ENCODE peak calls at places on chromosomes 6 and 20, in five cellular contexts. One of them, this sample, is unnamed.

GRCh38 chr20:23265226-23265625 is 85.4 kb upstream of the NXT1 start:
- DNase-seq in OCI-LY7: no peak
- DNase-seq in progenitor cell of endocrine pancreas: no peak
- DNase-seq in HL-60: no peak
- DNase-seq in suprapubic skin: no peak
- DNase-seq in this sample: no peak

GRCh38 chr6:132052096-132052495 is 100.9 kb upstream of the CCN2 start:
- DNase-seq in OCI-LY7: no peak
- DNase-seq in progenitor cell of endocrine pancreas: no peak
- DNase-seq in HL-60: no peak
- DNase-seq in suprapubic skin: no peak
- DNase-seq in this sample: no peak

GRCh38 chr20:1478566-1478965 is 11.9 kb upstream of the NSFL1C start:
- DNase-seq in OCI-LY7: no peak
- DNase-seq in progenitor cell of endocrine pancreas: no peak
- DNase-seq in HL-60: no peak
- DNase-seq in suprapubic skin: no peak
- DNase-seq in this sample: no peak

GRCh38 chr6:81241126-81241525 is 511.4 kb downstream of the TENT5A start:
- DNase-seq in OCI-LY7: no peak
- DNase-seq in progenitor cell of endocrine pancreas: no peak
- DNase-seq in HL-60: no peak
- DNase-seq in suprapubic skin: no peak
- DNase-seq in this sample: no peak

GRCh38 chr20:4471221-4471620 is 250.5 kb upstream of the PRND start:
- DNase-seq in OCI-LY7: no peak
- DNase-seq in progenitor cell of endocrine pancreas: no peak
- DNase-seq in HL-60: no peak
- DNase-seq in suprapubic skin: no peak
- DNase-seq in this sample: no peak

GRCh38 chr6:153108320-153108719 is 22.8 kb downstream of the RGS17 start:
- DNase-seq in OCI-LY7: no peak
- DNase-seq in progenitor cell of endocrine pancreas: no peak
- DNase-seq in HL-60: no peak
- DNase-seq in suprapubic skin: no peak
- DNase-seq in this sample: no peak

GRCh38 chr6:169702640-169703246 is 817 bp downstream of the C6orf120 start:
- DNase-seq in OCI-LY7: peak
- DNase-seq in progenitor cell of endocrine pancreas: peak
- DNase-seq in HL-60: no peak
- DNase-seq in suprapubic skin: peak
- DNase-seq in this sample: peak

GRCh38 chr6:16683524-16684194 is 77.6 kb downstream of the ATXN1 start:
- DNase-seq in OCI-LY7: no peak
- DNase-seq in progenitor cell of endocrine pancreas: no peak
- DNase-seq in HL-60: peak
- DNase-seq in suprapubic skin: peak
- DNase-seq in this sample: peak

GRCh38 chr6:25649611-25650010 is 2.4 kb upstream of the SCGN start:
- DNase-seq in OCI-LY7: no peak
- DNase-seq in progenitor cell of endocrine pancreas: no peak
- DNase-seq in HL-60: no peak
- DNase-seq in suprapubic skin: no peak
- DNase-seq in this sample: no peak

GRCh38 chr6:7169296-7169721 is 61.5 kb downstream of the RREB1 start:
- DNase-seq in OCI-LY7: no peak
- DNase-seq in progenitor cell of endocrine pancreas: no peak
- DNase-seq in HL-60: peak
- DNase-seq in suprapubic skin: no peak
- DNase-seq in this sample: no peak

GRCh38 chr6:136738178-136739057 is 53.9 kb downstream of the MAP3K5 start:
- DNase-seq in OCI-LY7: no peak
- DNase-seq in progenitor cell of endocrine pancreas: no peak
- DNase-seq in HL-60: no peak
- DNase-seq in suprapubic skin: no peak
- DNase-seq in this sample: no peak

GRCh38 chr6:138662474-138662873 is 111.1 kb upstream of the CCDC28A start:
- DNase-seq in OCI-LY7: no peak
- DNase-seq in progenitor cell of endocrine pancreas: no peak
- DNase-seq in HL-60: no peak
- DNase-seq in suprapubic skin: no peak
- DNase-seq in this sample: no peak

GRCh38 chr6:90044833-90045337 is 150.6 kb downstream of the GJA10 start:
- DNase-seq in OCI-LY7: no peak
- DNase-seq in progenitor cell of endocrine pancreas: no peak
- DNase-seq in HL-60: no peak
- DNase-seq in suprapubic skin: no peak
- DNase-seq in this sample: no peak

GRCh38 chr6:39951716-39952115 is 17.5 kb upstream of the MOCS1 start:
- DNase-seq in OCI-LY7: no peak
- DNase-seq in progenitor cell of endocrine pancreas: no peak
- DNase-seq in HL-60: no peak
- DNase-seq in suprapubic skin: no peak
- DNase-seq in this sample: no peak

GRCh38 chr20:3786126-3786484 is 435 bp downstream of the CENPB start:
- DNase-seq in OCI-LY7: no peak
- DNase-seq in progenitor cell of endocrine pancreas: no peak
- DNase-seq in HL-60: no peak
- DNase-seq in suprapubic skin: peak
- DNase-seq in this sample: peak

GRCh38 chr20:6837730-6838129 is 70.2 kb downstream of the BMP2 start:
- DNase-seq in OCI-LY7: no peak
- DNase-seq in progenitor cell of endocrine pancreas: no peak
- DNase-seq in HL-60: no peak
- DNase-seq in suprapubic skin: no peak
- DNase-seq in this sample: no peak

GRCh38 chr6:169589699-169590257 is 112.1 kb downstream of the WDR27 start:
- DNase-seq in OCI-LY7: no peak
- DNase-seq in progenitor cell of endocrine pancreas: no peak
- DNase-seq in HL-60: no peak
- DNase-seq in suprapubic skin: no peak
- DNase-seq in this sample: peak

GRCh38 chr20:33914871-33915270 is 78.8 kb upstream of the RALY start:
- DNase-seq in OCI-LY7: peak
- DNase-seq in progenitor cell of endocrine pancreas: no peak
- DNase-seq in HL-60: no peak
- DNase-seq in suprapubic skin: no peak
- DNase-seq in this sample: peak

GRCh38 chr6:141203902-141204575 is 928.7 kb upstream of the GJE1 start:
- DNase-seq in OCI-LY7: no peak
- DNase-seq in progenitor cell of endocrine pancreas: no peak
- DNase-seq in HL-60: no peak
- DNase-seq in suprapubic skin: no peak
- DNase-seq in this sample: no peak

GRCh38 chr20:2671977-2672376 is 8.0 kb upstream of the IDH3B start:
- DNase-seq in OCI-LY7: no peak
- DNase-seq in progenitor cell of endocrine pancreas: no peak
- DNase-seq in HL-60: no peak
- DNase-seq in suprapubic skin: peak
- DNase-seq in this sample: no peak
- TF ChIP-seq CTCF in OCI-LY7: peak
- TF ChIP-seq CTCF in progenitor cell of endocrine pancreas: peak
- TF ChIP-seq CTCF in HL-60: no peak
- TF ChIP-seq CTCF in suprapubic skin: no peak
- TF ChIP-seq CTCF in this sample: no peak

GRCh38 chr6:162177733-162178132 is 549.8 kb downstream of the PRKN start:
- DNase-seq in OCI-LY7: no peak
- DNase-seq in progenitor cell of endocrine pancreas: no peak
- DNase-seq in HL-60: no peak
- DNase-seq in suprapubic skin: no peak
- DNase-seq in this sample: no peak
- TF ChIP-seq CTCF in OCI-LY7: no peak
- TF ChIP-seq CTCF in progenitor cell of endocrine pancreas: no peak
- TF ChIP-seq CTCF in HL-60: no peak
- TF ChIP-seq CTCF in suprapubic skin: no peak
- TF ChIP-seq CTCF in this sample: no peak

GRCh38 chr6:13630499-13630898 is 15.4 kb downstream of the NOL7 start:
- DNase-seq in OCI-LY7: no peak
- DNase-seq in progenitor cell of endocrine pancreas: no peak
- DNase-seq in HL-60: no peak
- DNase-seq in suprapubic skin: no peak
- DNase-seq in this sample: no peak

GRCh38 chr6:13633343-13633742 is 18.2 kb downstream of the NOL7 start:
- DNase-seq in OCI-LY7: no peak
- DNase-seq in progenitor cell of endocrine pancreas: no peak
- DNase-seq in HL-60: no peak
- DNase-seq in suprapubic skin: no peak
- DNase-seq in this sample: no peak

GRCh38 chr6:13624871-13625288 is 9.7 kb downstream of the NOL7 start:
- DNase-seq in OCI-LY7: peak
- DNase-seq in progenitor cell of endocrine pancreas: no peak
- DNase-seq in HL-60: no peak
- DNase-seq in suprapubic skin: no peak
- DNase-seq in this sample: peak

GRCh38 chr6:13629459-13630116 is 14.5 kb downstream of the NOL7 start:
- DNase-seq in OCI-LY7: no peak
- DNase-seq in progenitor cell of endocrine pancreas: no peak
- DNase-seq in HL-60: no peak
- DNase-seq in suprapubic skin: no peak
- DNase-seq in this sample: no peak
- TF ChIP-seq CTCF in OCI-LY7: no peak
- TF ChIP-seq CTCF in progenitor cell of endocrine pancreas: no peak
- TF ChIP-seq CTCF in HL-60: no peak
- TF ChIP-seq CTCF in suprapubic skin: no peak
- TF ChIP-seq CTCF in this sample: no peak

GRCh38 chr6:121680058-121680457 is 244.6 kb downstream of the GJA1 start:
- DNase-seq in OCI-LY7: no peak
- DNase-seq in progenitor cell of endocrine pancreas: no peak
- DNase-seq in HL-60: no peak
- DNase-seq in suprapubic skin: no peak
- DNase-seq in this sample: no peak
- TF ChIP-seq CTCF in OCI-LY7: no peak
- TF ChIP-seq CTCF in progenitor cell of endocrine pancreas: no peak
- TF ChIP-seq CTCF in HL-60: no peak
- TF ChIP-seq CTCF in suprapubic skin: no peak
- TF ChIP-seq CTCF in this sample: no peak

GRCh38 chr20:9903048-9903651 is 64.3 kb upstream of the PAK5 start:
- DNase-seq in OCI-LY7: peak
- DNase-seq in progenitor cell of endocrine pancreas: no peak
- DNase-seq in HL-60: no peak
- DNase-seq in suprapubic skin: no peak
- DNase-seq in this sample: peak
- TF ChIP-seq CTCF in OCI-LY7: peak
- TF ChIP-seq CTCF in progenitor cell of endocrine pancreas: peak
- TF ChIP-seq CTCF in HL-60: peak
- TF ChIP-seq CTCF in suprapubic skin: peak
- TF ChIP-seq CTCF in this sample: peak

DNA sequence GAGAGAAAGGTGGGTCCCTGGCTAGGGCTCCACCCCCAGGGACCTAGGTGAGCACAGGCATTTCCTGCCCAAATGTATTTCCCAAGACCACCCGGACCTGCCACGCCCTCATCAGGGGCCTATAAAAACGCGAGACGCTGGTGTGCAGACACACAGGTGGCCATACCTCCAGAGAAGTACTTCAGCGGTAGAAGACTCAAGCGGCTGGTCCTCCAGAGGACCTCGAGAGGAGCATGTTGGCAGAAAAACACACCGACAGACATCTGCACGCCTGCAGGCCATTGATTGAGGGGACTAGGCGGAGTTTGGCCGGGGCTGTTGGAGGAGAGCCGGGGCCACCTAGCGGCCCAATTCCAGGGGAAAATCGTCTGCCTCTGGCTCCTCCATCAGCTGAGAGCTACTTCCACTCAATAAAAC is 695.8 kb upstream of the MMS22L start:
- DNase-seq in OCI-LY7: no peak
- DNase-seq in progenitor cell of endocrine pancreas: no peak
- DNase-seq in HL-60: no peak
- DNase-seq in suprapubic skin: no peak
- DNase-seq in this sample: no peak
- TF ChIP-seq CTCF in OCI-LY7: no peak
- TF ChIP-seq CTCF in progenitor cell of endocrine pancreas: peak
- TF ChIP-seq CTCF in HL-60: no peak
- TF ChIP-seq CTCF in suprapubic skin: no peak
- TF ChIP-seq CTCF in this sample: no peak

DNA sequence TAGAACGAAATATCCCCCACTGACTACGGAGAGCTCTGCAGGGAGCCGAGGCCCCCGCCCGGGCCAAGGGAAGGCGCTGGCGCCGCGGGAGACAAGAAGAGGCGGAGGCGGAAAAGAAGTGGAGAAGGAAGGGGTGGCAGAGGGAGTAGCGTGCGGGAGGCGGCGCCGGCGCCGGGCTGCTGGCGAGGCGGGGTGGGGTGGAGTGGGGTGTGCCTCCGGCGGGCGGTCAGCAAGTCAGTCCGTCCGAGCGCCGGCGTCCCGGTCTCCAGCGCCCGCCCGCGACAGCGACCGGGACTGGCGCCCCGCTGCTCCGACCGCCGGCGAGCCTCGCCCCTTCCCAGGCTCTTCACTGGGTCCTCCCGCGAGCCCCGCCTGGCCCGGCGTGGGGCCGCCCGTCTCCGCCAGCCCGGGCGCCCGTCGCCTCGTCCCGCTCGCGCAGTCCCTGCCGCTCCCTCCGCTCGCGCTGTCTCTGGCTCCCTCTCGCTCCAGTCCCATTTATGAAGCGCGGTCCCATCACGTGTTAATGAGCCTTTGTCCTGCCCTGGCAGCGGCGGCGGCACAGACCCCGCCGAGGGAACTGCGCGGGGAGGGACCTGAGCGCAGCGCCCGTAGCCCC is at the start of gene CNR1:
- DNase-seq in OCI-LY7: peak
- DNase-seq in progenitor cell of endocrine pancreas: peak
- DNase-seq in HL-60: no peak
- DNase-seq in suprapubic skin: no peak
- DNase-seq in this sample: peak
- TF ChIP-seq CTCF in OCI-LY7: peak
- TF ChIP-seq CTCF in progenitor cell of endocrine pancreas: peak
- TF ChIP-seq CTCF in HL-60: no peak
- TF ChIP-seq CTCF in suprapubic skin: no peak
- TF ChIP-seq CTCF in this sample: no peak

This sample was measured in activated CD8-positive, alpha-beta T cell treated with anti-CD3 and anti-CD28 coated beads for 36 hours.